ENCODE peak calls at places on chromosome 20, in eight cellular contexts. Z is endothelial cell, B is D341Med, E is amygdala, L is T1000, T is HuH-7.5, F is RPMI8226, D is EL. W is an unnamed sample.

GRCh38 chr20:36399147-36399968 is 93.2 kb downstream of the DLGAP4 start:
- DNase-seq in Z (peak), D (peak), E (no peak), F (peak), T (peak), L (no peak), B (peak), W (no peak)

GRCh38 chr20:34643919-34644318 is 33.0 kb downstream of the PIGU start:
- DNase-seq in D (peak), B (no peak), E (no peak), T (no peak), Z (no peak), L (no peak), F (no peak), W (no peak)

GRCh38 chr20:9353916-9354276 is 160.5 kb upstream of the LAMP5 start:
- DNase-seq in T (no peak), F (no peak), E (no peak), D (no peak), Z (no peak), L (no peak), B (no peak), W (no peak)

GRCh38 chr20:52191132-52191435 is 495 bp downstream of the ZFP64 start:
- DNase-seq in T (peak), D (peak), E (no peak), F (no peak), L (peak), Z (no peak), B (no peak), W (no peak)

GRCh38 chr20:63354636-63355385 is 6.3 kb downstream of the CHRNA4 start:
- DNase-seq in F (no peak), E (no peak), D (no peak), B (no peak), L (no peak), Z (no peak), T (no peak), W (no peak)

GRCh38 chr20:57224641-57225138 is 41.8 kb downstream of the BMP7 start:
- DNase-seq in E (no peak), L (no peak), D (peak), B (peak), Z (no peak), T (no peak), F (no peak), W (no peak)

GRCh38 chr20:39630215-39630614 is 668.1 kb downstream of the DHX35 start:
- DNase-seq in Z (no peak), E (no peak), T (no peak), D (no peak), B (no peak), F (no peak), L (no peak), W (no peak)

GRCh38 chr20:24049081-24049480 is 60.5 kb upstream of the GGTLC1 start:
- DNase-seq in D (no peak), T (no peak), F (no peak), B (no peak), Z (no peak), E (no peak), L (no peak), W (no peak)